ENCODE peak calls at places on chromosomes 16 and 17, in eight cellular contexts. E, M, D, H, G, N, O and Q are unnamed samples.
A peak's percentile ranks its signal among the peaks of the same experiment; 100 is the strongest.

GRCh38 chr16:4677994-4678393 is 15.4 kb upstream of the NUDT16L1 start:
- DNase-seq in E (no peak), M (no peak), D (no peak), H (no peak), G (no peak), N (no peak), O (no peak), Q (no peak)

GRCh38 chr16:11320170-11320569 is 25.1 kb upstream of the RMI2 start:
- DNase-seq in E (no peak), M (no peak), D (no peak), H (no peak), G (no peak), N (no peak), O (no peak), Q (no peak)

GRCh38 chr17:56305017-56305416 is 151.7 kb downstream of the ANKFN1 start:
- DNase-seq in E (no peak), M (peak; percentile 35), D (no peak), H (no peak), G (no peak), N (no peak), O (no peak), Q (no peak)

GRCh38 chr16:54123766-54124165 is 162.8 kb downstream of the IRX3 start:
- DNase-seq in E (no peak), M (no peak), D (no peak), H (no peak), G (no peak), N (no peak), O (no peak), Q (no peak)

GRCh38 chr17:9522074-9522473 is 53.5 kb downstream of the STX8 start:
- DNase-seq in E (peak; percentile 56), M (peak; percentile 11), D (peak; percentile 31), H (peak; percentile 20), G (no peak), N (no peak), O (peak; percentile 30), Q (no peak)

GRCh38 chr16:57834936-57835335 is 32.6 kb upstream of the KIFC3 start:
- DNase-seq in E (no peak), M (no peak), D (no peak), H (no peak), G (no peak), N (no peak), O (no peak), Q (no peak)

GRCh38 chr17:12627177-12627629 is 38.5 kb upstream of the MYOCD start:
- DNase-seq in E (no peak), M (no peak), D (peak; percentile 63), H (no peak), G (no peak), N (no peak), O (no peak), Q (peak; percentile 94)

GRCh38 chr16:58430718-58431117 is 38.4 kb downstream of the GINS3 start:
- DNase-seq in E (no peak), M (no peak), D (no peak), H (no peak), G (no peak), N (no peak), O (no peak), Q (no peak)

GRCh38 chr17:4483012-4483840 is 15.5 kb upstream of the SPNS2 start:
- DNase-seq in E (no peak), M (no peak), D (no peak), H (no peak), G (no peak), N (no peak), O (no peak), Q (no peak)

GRCh38 chr17:74730491-74731346 is 6.3 kb upstream of the RAB37 start:
- DNase-seq in E (no peak), M (peak; percentile 60), D (no peak), H (no peak), G (no peak), N (peak; percentile 51), O (no peak), Q (no peak)

GRCh38 chr16:30090607-30091332 is 954 bp downstream of the TBX6 start:
- DNase-seq in E (no peak), M (no peak), D (no peak), H (peak; percentile 26), G (no peak), N (no peak), O (no peak), Q (no peak)

GRCh38 chr17:35432176-35433074 is at the start of gene SLFN12:
- DNase-seq in E (peak; percentile 24), M (no peak), D (no peak), H (peak; percentile 43), G (peak; percentile 28), N (peak; percentile 22), O (no peak), Q (peak; percentile 90)

GRCh38 chr16:86604436-86605220 is 26.3 kb downstream of the FOXL1 start:
- DNase-seq in E (no peak), M (no peak), D (no peak), H (no peak), G (peak; percentile 17), N (peak; percentile 20), O (no peak), Q (no peak)

GRCh38 chr16:88466175-88466862 is 13.2 kb downstream of the ZFPM1 start:
- DNase-seq in E (no peak), M (no peak), D (no peak), H (no peak), G (no peak), N (no peak), O (no peak), Q (no peak)